ENCODE peak calls at places on chromosomes 16 and 17, in eight cellular contexts. One of them, this sample, is unnamed.

GRCh38 chr17:3812771-3813170 is 11.8 kb upstream of the ITGAE start:
- DNase-seq in cardiac muscle cell: no peak
- DNase-seq in RWPE2: no peak
- DNase-seq in activated T-cell treated with anti-CD3 and anti-CD28 coated beads for 1 hour: no peak
- DNase-seq in NCI-H82: no peak
- DNase-seq in EH: no peak
- DNase-seq in activated CD8-positive, alpha-beta memory T cell treated with anti-CD3 and anti-CD28 coated beads for 48 hours: no peak
- DNase-seq in KBM-7: no peak
- DNase-seq in this sample: no peak

GRCh38 chr16:30186782-30187555 is 3.6 kb downstream of the CORO1A start:
- DNase-seq in cardiac muscle cell: peak
- DNase-seq in RWPE2: peak
- DNase-seq in activated T-cell treated with anti-CD3 and anti-CD28 coated beads for 1 hour: peak
- DNase-seq in NCI-H82: peak
- DNase-seq in EH: peak
- DNase-seq in activated CD8-positive, alpha-beta memory T cell treated with anti-CD3 and anti-CD28 coated beads for 48 hours: peak
- DNase-seq in KBM-7: peak
- DNase-seq in this sample: peak

GRCh38 chr17:28252436-28252835 is 66.6 kb upstream of the TMEM97 start:
- DNase-seq in cardiac muscle cell: no peak
- DNase-seq in RWPE2: no peak
- DNase-seq in activated T-cell treated with anti-CD3 and anti-CD28 coated beads for 1 hour: no peak
- DNase-seq in NCI-H82: no peak
- DNase-seq in EH: peak
- DNase-seq in activated CD8-positive, alpha-beta memory T cell treated with anti-CD3 and anti-CD28 coated beads for 48 hours: no peak
- DNase-seq in KBM-7: no peak
- DNase-seq in this sample: no peak

GRCh38 chr17:38727661-38728220 is 2.4 kb upstream of the CISD3 start:
- DNase-seq in cardiac muscle cell: no peak
- DNase-seq in RWPE2: no peak
- DNase-seq in activated T-cell treated with anti-CD3 and anti-CD28 coated beads for 1 hour: no peak
- DNase-seq in NCI-H82: no peak
- DNase-seq in EH: no peak
- DNase-seq in activated CD8-positive, alpha-beta memory T cell treated with anti-CD3 and anti-CD28 coated beads for 48 hours: peak
- DNase-seq in KBM-7: no peak
- DNase-seq in this sample: no peak

GRCh38 chr17:56870163-56870651 is 36.3 kb downstream of the DGKE start:
- DNase-seq in cardiac muscle cell: no peak
- DNase-seq in RWPE2: no peak
- DNase-seq in activated T-cell treated with anti-CD3 and anti-CD28 coated beads for 1 hour: no peak
- DNase-seq in NCI-H82: no peak
- DNase-seq in EH: no peak
- DNase-seq in activated CD8-positive, alpha-beta memory T cell treated with anti-CD3 and anti-CD28 coated beads for 48 hours: no peak
- DNase-seq in KBM-7: no peak
- DNase-seq in this sample: no peak

GRCh38 chr17:44223574-44224046 is 4.1 kb upstream of the UBTF start:
- DNase-seq in cardiac muscle cell: peak
- DNase-seq in RWPE2: peak
- DNase-seq in activated T-cell treated with anti-CD3 and anti-CD28 coated beads for 1 hour: no peak
- DNase-seq in NCI-H82: no peak
- DNase-seq in EH: peak
- DNase-seq in activated CD8-positive, alpha-beta memory T cell treated with anti-CD3 and anti-CD28 coated beads for 48 hours: no peak
- DNase-seq in KBM-7: no peak
- DNase-seq in this sample: no peak

GRCh38 chr16:69930117-69930776 is 20.9 kb upstream of the CLEC18A start:
- DNase-seq in cardiac muscle cell: peak
- DNase-seq in RWPE2: no peak
- DNase-seq in activated T-cell treated with anti-CD3 and anti-CD28 coated beads for 1 hour: peak
- DNase-seq in NCI-H82: peak
- DNase-seq in EH: peak
- DNase-seq in activated CD8-positive, alpha-beta memory T cell treated with anti-CD3 and anti-CD28 coated beads for 48 hours: no peak
- DNase-seq in KBM-7: peak
- DNase-seq in this sample: peak

GRCh38 chr17:79020631-79021301 is 3.2 kb upstream of the C1QTNF1 start:
- DNase-seq in cardiac muscle cell: peak
- DNase-seq in RWPE2: peak
- DNase-seq in activated T-cell treated with anti-CD3 and anti-CD28 coated beads for 1 hour: no peak
- DNase-seq in NCI-H82: no peak
- DNase-seq in EH: no peak
- DNase-seq in activated CD8-positive, alpha-beta memory T cell treated with anti-CD3 and anti-CD28 coated beads for 48 hours: no peak
- DNase-seq in KBM-7: no peak
- DNase-seq in this sample: no peak

GRCh38 chr17:44970136-44970737 is 2.1 kb upstream of the C1QL1 start:
- DNase-seq in cardiac muscle cell: peak
- DNase-seq in RWPE2: no peak
- DNase-seq in activated T-cell treated with anti-CD3 and anti-CD28 coated beads for 1 hour: no peak
- DNase-seq in NCI-H82: peak
- DNase-seq in EH: peak
- DNase-seq in activated CD8-positive, alpha-beta memory T cell treated with anti-CD3 and anti-CD28 coated beads for 48 hours: no peak
- DNase-seq in KBM-7: no peak
- DNase-seq in this sample: no peak

GRCh38 chr16:74076568-74076967 is 220.0 kb upstream of the PSMD7 start:
- DNase-seq in cardiac muscle cell: no peak
- DNase-seq in RWPE2: no peak
- DNase-seq in activated T-cell treated with anti-CD3 and anti-CD28 coated beads for 1 hour: no peak
- DNase-seq in NCI-H82: no peak
- DNase-seq in EH: no peak
- DNase-seq in activated CD8-positive, alpha-beta memory T cell treated with anti-CD3 and anti-CD28 coated beads for 48 hours: no peak
- DNase-seq in KBM-7: no peak
- DNase-seq in this sample: no peak

GRCh38 chr16:74896389-74897370 is 88.2 kb downstream of the WDR59 start:
- DNase-seq in cardiac muscle cell: peak
- DNase-seq in RWPE2: no peak
- DNase-seq in activated T-cell treated with anti-CD3 and anti-CD28 coated beads for 1 hour: no peak
- DNase-seq in NCI-H82: no peak
- DNase-seq in EH: peak
- DNase-seq in activated CD8-positive, alpha-beta memory T cell treated with anti-CD3 and anti-CD28 coated beads for 48 hours: no peak
- DNase-seq in KBM-7: no peak
- DNase-seq in this sample: no peak

GRCh38 chr16:12348733-12349704 is 372.5 kb downstream of the SNX29 start:
- DNase-seq in cardiac muscle cell: no peak
- DNase-seq in RWPE2: no peak
- DNase-seq in activated T-cell treated with anti-CD3 and anti-CD28 coated beads for 1 hour: no peak
- DNase-seq in NCI-H82: no peak
- DNase-seq in EH: no peak
- DNase-seq in activated CD8-positive, alpha-beta memory T cell treated with anti-CD3 and anti-CD28 coated beads for 48 hours: no peak
- DNase-seq in KBM-7: peak
- DNase-seq in this sample: no peak

GRCh38 chr16:8567355-8568230 is 22.7 kb downstream of the TMEM114 start:
- DNase-seq in cardiac muscle cell: peak
- DNase-seq in RWPE2: no peak
- DNase-seq in activated T-cell treated with anti-CD3 and anti-CD28 coated beads for 1 hour: peak
- DNase-seq in NCI-H82: peak
- DNase-seq in EH: peak
- DNase-seq in activated CD8-positive, alpha-beta memory T cell treated with anti-CD3 and anti-CD28 coated beads for 48 hours: peak
- DNase-seq in KBM-7: peak
- DNase-seq in this sample: peak

GRCh38 chr16:85245307-85246172 is 133.3 kb upstream of the CIBAR2 start:
- DNase-seq in cardiac muscle cell: peak
- DNase-seq in RWPE2: no peak
- DNase-seq in activated T-cell treated with anti-CD3 and anti-CD28 coated beads for 1 hour: peak
- DNase-seq in NCI-H82: peak
- DNase-seq in EH: peak
- DNase-seq in activated CD8-positive, alpha-beta memory T cell treated with anti-CD3 and anti-CD28 coated beads for 48 hours: no peak
- DNase-seq in KBM-7: peak
- DNase-seq in this sample: peak

GRCh38 chr16:86609115-86609514 is 30.8 kb downstream of the FOXL1 start:
- DNase-seq in cardiac muscle cell: peak
- DNase-seq in RWPE2: no peak
- DNase-seq in activated T-cell treated with anti-CD3 and anti-CD28 coated beads for 1 hour: no peak
- DNase-seq in NCI-H82: no peak
- DNase-seq in EH: peak
- DNase-seq in activated CD8-positive, alpha-beta memory T cell treated with anti-CD3 and anti-CD28 coated beads for 48 hours: no peak
- DNase-seq in KBM-7: no peak
- DNase-seq in this sample: no peak

GRCh38 chr16:49523435-49524159 is 150.0 kb downstream of the C16orf78 start:
- DNase-seq in cardiac muscle cell: no peak
- DNase-seq in RWPE2: no peak
- DNase-seq in activated T-cell treated with anti-CD3 and anti-CD28 coated beads for 1 hour: no peak
- DNase-seq in NCI-H82: no peak
- DNase-seq in EH: no peak
- DNase-seq in activated CD8-positive, alpha-beta memory T cell treated with anti-CD3 and anti-CD28 coated beads for 48 hours: no peak
- DNase-seq in KBM-7: no peak
- DNase-seq in this sample: no peak

GRCh38 chr16:12819126-12820117 is 15.7 kb upstream of the CPPED1 start:
- DNase-seq in cardiac muscle cell: peak
- DNase-seq in RWPE2: no peak
- DNase-seq in activated T-cell treated with anti-CD3 and anti-CD28 coated beads for 1 hour: peak
- DNase-seq in NCI-H82: peak
- DNase-seq in EH: peak
- DNase-seq in activated CD8-positive, alpha-beta memory T cell treated with anti-CD3 and anti-CD28 coated beads for 48 hours: peak
- DNase-seq in KBM-7: peak
- DNase-seq in this sample: peak

GRCh38 chr17:82118815-82119380 is 20.9 kb upstream of the FASN start:
- DNase-seq in cardiac muscle cell: peak
- DNase-seq in RWPE2: no peak
- DNase-seq in activated T-cell treated with anti-CD3 and anti-CD28 coated beads for 1 hour: no peak
- DNase-seq in NCI-H82: no peak
- DNase-seq in EH: no peak
- DNase-seq in activated CD8-positive, alpha-beta memory T cell treated with anti-CD3 and anti-CD28 coated beads for 48 hours: no peak
- DNase-seq in KBM-7: no peak
- DNase-seq in this sample: peak

GRCh38 chr17:41538565-41538991 is 10.5 kb upstream of the KRT19 start:
- DNase-seq in cardiac muscle cell: peak
- DNase-seq in RWPE2: no peak
- DNase-seq in activated T-cell treated with anti-CD3 and anti-CD28 coated beads for 1 hour: no peak
- DNase-seq in NCI-H82: no peak
- DNase-seq in EH: peak
- DNase-seq in activated CD8-positive, alpha-beta memory T cell treated with anti-CD3 and anti-CD28 coated beads for 48 hours: no peak
- DNase-seq in KBM-7: no peak
- DNase-seq in this sample: no peak

GRCh38 chr17:74180336-74180735 is 23.1 kb upstream of the RPL38 start:
- DNase-seq in cardiac muscle cell: no peak
- DNase-seq in RWPE2: no peak
- DNase-seq in activated T-cell treated with anti-CD3 and anti-CD28 coated beads for 1 hour: no peak
- DNase-seq in NCI-H82: peak
- DNase-seq in EH: no peak
- DNase-seq in activated CD8-positive, alpha-beta memory T cell treated with anti-CD3 and anti-CD28 coated beads for 48 hours: no peak
- DNase-seq in KBM-7: no peak
- DNase-seq in this sample: no peak

GRCh38 chr16:76232704-76233103 is 44.5 kb upstream of the CNTNAP4 start:
- DNase-seq in cardiac muscle cell: no peak
- DNase-seq in RWPE2: no peak
- DNase-seq in activated T-cell treated with anti-CD3 and anti-CD28 coated beads for 1 hour: no peak
- DNase-seq in NCI-H82: no peak
- DNase-seq in EH: no peak
- DNase-seq in activated CD8-positive, alpha-beta memory T cell treated with anti-CD3 and anti-CD28 coated beads for 48 hours: no peak
- DNase-seq in KBM-7: no peak
- DNase-seq in this sample: no peak